ENCODE peak calls at places on chromosomes 6 and 20, in four cellular contexts. K, J, D and M are unnamed samples.

GRCh38 chr20:50280851-50281655 is 90.4 kb downstream of the CEBPB start:
- DNase-seq in J (no peak), K (no peak), D (no peak), M (no peak)

GRCh38 chr6:74534485-74535211 is 671.2 kb downstream of the COL12A1 start:
- DNase-seq in D (no peak), J (no peak), K (no peak), M (no peak)

GRCh38 chr6:26025047-26025893 is 62.0 kb upstream of the HFE start:
- DNase-seq in K (no peak), D (no peak), J (peak; percentile 45), M (no peak)

GRCh38 chr6:14211596-14211961 is 94.0 kb downstream of the CD83 start:
- DNase-seq in D (peak; percentile 62), K (peak; percentile 72), J (peak; percentile 59), M (peak; percentile 34)

GRCh38 chr6:105174512-105174911 is 5.3 kb downstream of the POPDC3 start:
- DNase-seq in K (no peak), J (no peak), D (no peak), M (no peak)

GRCh38 chr20:62963614-62964397 is 11.3 kb downstream of the SLC17A9 start:
- DNase-seq in K (no peak), D (no peak), J (no peak), M (no peak)

GRCh38 chr20:38825901-38826625 is 20.6 kb downstream of the PPP1R16B start:
- DNase-seq in D (no peak), J (no peak), K (no peak), M (no peak)

GRCh38 chr6:141878686-141879085 is 254.0 kb upstream of the GJE1 start:
- DNase-seq in D (no peak), J (no peak), K (no peak), M (no peak)

GRCh38 chr20:44619294-44619693 is 32.2 kb downstream of the ADA start:
- DNase-seq in J (no peak), K (no peak), D (no peak), M (no peak)

GRCh38 chr20:17608701-17609497 is 39.0 kb downstream of the DSTN start:
- DNase-seq in K (no peak), D (no peak), J (no peak), M (no peak)
- H3K4me1 ChIP-seq in K (peaks cover 48% of the 10 kb centered on the region), D (peaks cover 17% of the 10 kb centered on the region), J (peaks cover 13% of the 10 kb centered on the region), M (peaks cover 46% of the 10 kb centered on the region)

DNA sequence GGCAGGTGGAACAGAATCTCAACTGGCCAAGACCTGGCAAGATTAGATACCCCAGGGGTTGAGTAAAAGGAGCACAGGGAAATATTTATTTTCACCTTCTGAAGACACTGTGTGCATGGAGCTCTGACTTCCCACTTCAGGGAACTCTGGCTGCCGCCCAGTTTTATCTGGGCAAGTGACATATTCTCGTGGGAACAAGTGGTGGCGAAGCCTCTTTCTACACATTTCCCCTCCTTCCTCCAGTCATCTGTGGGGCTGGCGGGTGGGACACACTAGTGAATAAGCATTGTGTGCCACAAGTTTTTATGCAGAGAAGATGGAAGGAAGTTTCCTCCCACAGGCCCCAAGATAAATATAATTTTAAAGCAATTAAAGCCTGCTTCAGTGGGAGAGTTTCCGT is 23.6 kb downstream of the NSFL1C start:
- DNase-seq in J (no peak), K (no peak), D (no peak), M (no peak)
- H3K36me3 ChIP-seq in J (peaks cover 70% of the 10 kb centered on the region), K (peaks cover 73% of the 10 kb centered on the region), D (peaks cover 3% of the 10 kb centered on the region), M (peaks cover 89% of the 10 kb centered on the region)

GRCh38 chr6:36980129-36980528 is 5.9 kb downstream of the MTCH1 start:
- DNase-seq in J (no peak), K (no peak), D (no peak), M (no peak)
- H3K4me1 ChIP-seq in J (peaks cover 17% of the 10 kb centered on the region), K (peaks cover 6% of the 10 kb centered on the region), D (peaks cover 71% of the 10 kb centered on the region), M (peaks cover 30% of the 10 kb centered on the region)

DNA sequence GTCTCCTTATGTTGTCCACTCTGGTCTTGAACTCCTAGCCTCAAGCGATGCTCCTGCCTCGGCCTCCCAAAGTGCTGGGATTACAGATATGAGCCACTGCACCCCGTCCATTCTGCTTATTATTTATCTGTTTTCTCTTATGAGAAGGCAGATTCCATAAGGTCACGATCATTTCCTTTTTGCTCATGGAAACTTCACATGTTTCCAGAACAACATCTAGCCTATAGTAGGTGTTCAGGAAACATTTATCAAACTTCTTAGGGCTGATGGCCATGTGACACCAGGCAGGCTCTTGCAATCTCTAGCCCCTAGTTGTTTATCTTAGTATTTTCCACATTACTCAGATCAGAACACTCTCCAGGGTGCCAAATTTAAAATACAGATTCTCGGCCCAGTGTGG is 61.2 kb downstream of the ZFP64 start:
- DNase-seq in D (no peak), J (no peak), K (no peak), M (no peak)
- H3K36me3 ChIP-seq in D (no peaks in the 10 kb centered on the region), J (no peaks in the 10 kb centered on the region), K (no peaks in the 10 kb centered on the region), M (no peaks in the 10 kb centered on the region)

DNA sequence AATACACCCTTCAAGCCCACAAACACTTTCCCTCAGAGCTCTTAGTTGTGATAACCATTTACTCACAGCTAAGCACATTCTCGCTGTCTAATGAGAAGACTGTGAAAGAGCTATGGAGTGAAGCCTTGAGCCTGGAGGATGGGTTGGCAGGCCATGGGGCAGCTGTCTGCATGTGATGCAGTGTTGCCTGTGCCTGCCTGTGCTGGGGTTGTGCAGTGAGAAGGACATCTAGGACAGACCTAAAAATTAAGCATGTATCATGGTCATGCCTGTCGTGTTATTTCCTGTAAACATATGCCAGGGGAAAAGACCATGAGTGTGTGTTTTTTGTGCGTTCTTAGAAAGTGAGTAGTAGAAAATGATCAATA is 8.0 kb upstream of the ZC3H12D start:
- DNase-seq in K (no peak), J (no peak), D (no peak), M (no peak)
- H3K4me1 ChIP-seq in K (no peaks in the 10 kb centered on the region), J (no peaks in the 10 kb centered on the region), D (no peaks in the 10 kb centered on the region), M (no peaks in the 10 kb centered on the region)

GRCh38 chr6:160036790-160037206 is 67.9 kb downstream of the IGF2R start:
- DNase-seq in D (no peak), J (no peak), K (peak; percentile 77), M (no peak)

GRCh38 chr6:160036331-160036695 is 67.4 kb downstream of the IGF2R start:
- DNase-seq in K (no peak), J (no peak), D (peak; percentile 27), M (no peak)

GRCh38 chr6:160034346-160034930 is 65.6 kb downstream of the IGF2R start:
- DNase-seq in D (no peak), J (no peak), K (no peak), M (no peak)

GRCh38 chr6:160035241-160035640 is 66.4 kb downstream of the IGF2R start:
- DNase-seq in D (no peak), K (no peak), J (no peak), M (no peak)

GRCh38 chr6:160035693-160036330 is 66.9 kb downstream of the IGF2R start:
- DNase-seq in K (no peak), D (no peak), J (no peak), M (no peak)
- H3K36me3 ChIP-seq in K (peaks cover 43% of the 10 kb centered on the region), D (peaks cover 2% of the 10 kb centered on the region), J (peaks cover 92% of the 10 kb centered on the region), M (peaks cover 17% of the 10 kb centered on the region)